ENCODE peak calls at places on chromosomes 13 and 19, in five cellular contexts. D is A549, H is H1, G is K562, U is GM12878. K is an unnamed sample.

GRCh38 chr13:110874508-110874960 is 40.3 kb downstream of the ANKRD10 start:
- DNase-seq in D (peak; percentile 45), H (peak; percentile 93), G (peak; percentile 90), U (no peak), K (peak; percentile 37)

GRCh38 chr19:4455742-4456565 is 1.6 kb downstream of the UBXN6 start:
- DNase-seq in D (no peak), H (no peak), G (no peak), U (no peak), K (peak; percentile 25)

GRCh38 chr13:112791662-112792440 is 102.0 kb downstream of the ATP11A start:
- DNase-seq in D (no peak), H (peak; percentile 45), G (no peak), U (no peak), K (no peak)

GRCh38 chr13:85040176-85040660 is 759.0 kb downstream of the SLITRK6 start:
- DNase-seq in D (no peak), H (no peak), G (no peak), U (no peak), K (no peak)

GRCh38 chr13:20815469-20815868 is 41.7 kb upstream of the EEF1AKMT1 start:
- DNase-seq in D (no peak), H (no peak), G (no peak), U (no peak), K (no peak)

GRCh38 chr13:24911135-24911524 is 147.2 kb downstream of the RNF17 start:
- DNase-seq in D (peak; percentile 64), H (no peak), G (peak; percentile 11), U (no peak), K (no peak)

GRCh38 chr19:43433689-43434088 is 19.0 kb downstream of the TEX101 start:
- DNase-seq in D (no peak), H (no peak), G (no peak), U (no peak), K (no peak)

GRCh38 chr19:10662384-10663251 is 8.5 kb downstream of the ILF3 start:
- DNase-seq in D (no peak), H (no peak), G (peak; percentile 11), U (no peak), K (no peak)

GRCh38 chr13:30616927-30617314 is 799 bp upstream of the USPL1 start:
- DNase-seq in D (peak; percentile 88), H (no peak), G (peak; percentile 30), U (peak; percentile 61), K (peak; percentile 90)

GRCh38 chr13:27954406-27954851 is 14.7 kb downstream of the CDX2 start:
- DNase-seq in D (peak; percentile 68), H (peak; percentile 75), G (no peak), U (no peak), K (no peak)

GRCh38 chr13:74136089-74136658 is 2.0 kb upstream of the KLF12 start:
- DNase-seq in D (peak; percentile 17), H (no peak), G (no peak), U (no peak), K (no peak)

GRCh38 chr19:5354403-5354802 is 13.8 kb upstream of the PTPRS start:
- DNase-seq in D (peak; percentile 42), H (peak; percentile 76), G (peak; percentile 42), U (no peak), K (peak; percentile 34)

GRCh38 chr19:3163230-3163886 is 15.2 kb upstream of the S1PR4 start:
- DNase-seq in D (peak; percentile 60), H (peak; percentile 85), G (peak; percentile 91), U (no peak), K (peak; percentile 46)

DNA sequence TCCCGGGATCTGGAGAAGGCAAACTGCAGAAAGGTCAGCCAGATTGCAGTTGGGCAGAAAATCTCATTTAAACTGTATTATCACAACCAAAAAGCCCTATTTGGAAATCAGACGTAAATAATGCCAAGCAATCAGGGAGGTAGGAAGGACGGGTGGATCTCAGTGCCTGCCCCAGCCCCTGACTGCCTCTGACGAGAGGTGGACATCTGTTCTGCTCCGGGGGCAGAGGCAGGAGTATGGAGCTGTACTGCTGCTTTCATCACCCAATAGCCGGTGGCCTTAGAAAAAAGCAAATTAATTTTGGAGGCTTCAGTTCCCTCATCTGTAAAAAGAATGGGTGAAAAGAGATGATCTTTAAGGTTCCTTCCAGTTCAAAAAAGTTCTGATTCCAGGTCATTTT is 43.6 kb upstream of the WASF3 start:
- DNase-seq in D (no peak), H (no peak), G (no peak), U (no peak), K (no peak)
- TF ChIP-seq HDAC2 in D (no peak), H (no peak), G (no peak), U (no peak), K (no peak)

GRCh38 chr13:46613409-46614049 is 60.6 kb downstream of the LRCH1 start:
- DNase-seq in D (no peak), H (no peak), G (no peak), U (no peak), K (no peak)

GRCh38 chr13:46612258-46612657 is 59.3 kb downstream of the LRCH1 start:
- DNase-seq in D (no peak), H (no peak), G (no peak), U (no peak), K (no peak)

GRCh38 chr13:46617382-46617781 is 64.4 kb downstream of the LRCH1 start:
- DNase-seq in D (no peak), H (no peak), G (no peak), U (no peak), K (no peak)

GRCh38 chr13:46615888-46616531 is 63.0 kb downstream of the LRCH1 start:
- DNase-seq in D (no peak), H (no peak), G (no peak), U (no peak), K (no peak)

GRCh38 chr13:46614582-46614981 is 61.6 kb downstream of the LRCH1 start:
- DNase-seq in D (peak; percentile 61), H (no peak), G (no peak), U (no peak), K (no peak)
- TF ChIP-seq HDAC2 in D (no peak), H (no peak), G (no peak), U (no peak), K (no peak)

GRCh38 chr19:49761625-49762311 is 1.3 kb downstream of the TSKS start:
- DNase-seq in D (peak; percentile 45), H (no peak), G (peak; percentile 76), U (no peak), K (peak; percentile 25)
- TF ChIP-seq HDAC2 in D (no peak), H (no peak), G (peak; percentile 56), U (no peak), K (no peak)

GRCh38 chr19:53431399-53432087 is at the start of gene ZNF761:
- DNase-seq in D (peak; percentile 94), H (peak; percentile 100), G (peak; percentile 97), U (peak; percentile 75), K (peak; percentile 91)

GRCh38 chr19:53432088-53432661 is 391 bp downstream of the ZNF761 start:
- DNase-seq in D (peak; percentile 18), H (peak; percentile 56), G (peak; percentile 39), U (no peak), K (no peak)
- TF ChIP-seq HDAC2 in D (no peak), H (no peak), G (no peak), U (no peak), K (no peak)

GRCh38 chr13:99376924-99377323 is 69.7 kb upstream of the GPR183 start:
- DNase-seq in D (no peak), H (peak; percentile 42), G (no peak), U (no peak), K (no peak)

GRCh38 chr13:99374169-99374991 is 67.2 kb upstream of the GPR183 start:
- DNase-seq in D (no peak), H (no peak), G (no peak), U (no peak), K (no peak)

GRCh38 chr13:99375806-99376080 is 68.5 kb upstream of the GPR183 start:
- DNase-seq in D (no peak), H (peak; percentile 6), G (no peak), U (no peak), K (no peak)

GRCh38 chr13:99376132-99376531 is 68.9 kb upstream of the GPR183 start:
- DNase-seq in D (no peak), H (peak; percentile 39), G (no peak), U (no peak), K (no peak)

GRCh38 chr13:99374994-99375805 is 68.0 kb upstream of the GPR183 start:
- DNase-seq in D (no peak), H (peak; percentile 43), G (no peak), U (no peak), K (no peak)
- TF ChIP-seq HDAC2 in D (no peak), H (no peak), G (no peak), U (no peak), K (no peak)